ENCODE peak calls at places on chromosome 1, in four cellular contexts. U is neural progenitor cell, C is kidney, I is IMR-90. B is an unnamed sample. For H3K4me1, the result is how much of the 10 kb centered on the place peaks cover.

GRCh38 chr1:223771814-223772770 is 59.8 kb downstream of the CAPN2 start:
- DNase-seq in U (peak), I (peak), C (peak), B (peak)

GRCh38 chr1:59043796-59044195 is 253.1 kb upstream of the FGGY start:
- DNase-seq in U (no peak), C (no peak), I (peak), B (no peak)

GRCh38 chr1:27600500-27601175 is 3.3 kb downstream of the AHDC1 start:
- DNase-seq in C (no peak), U (peak), I (peak), B (peak)

GRCh38 chr1:227900571-227901051 is 47.1 kb downstream of the WNT9A start:
- DNase-seq in U (no peak), I (no peak), C (peak), B (peak)

GRCh38 chr1:208318150-208318734 is 74.1 kb upstream of the PLXNA2 start:
- DNase-seq in C (no peak), U (no peak), I (no peak), B (no peak)

GRCh38 chr1:59705849-59706599 is 108.7 kb upstream of the HOOK1 start:
- DNase-seq in C (no peak), I (peak), U (no peak), B (no peak)

GRCh38 chr1:93740141-93740540 is 58.5 kb upstream of the BCAR3 start:
- DNase-seq in I (no peak), U (no peak), C (no peak), B (no peak)

GRCh38 chr1:10415211-10415930 is 14.9 kb upstream of the CENPS start:
- DNase-seq in C (peak), I (peak), U (no peak), B (peak)

GRCh38 chr1:99726407-99726806 is 40.0 kb downstream of the FRRS1 start:
- DNase-seq in I (no peak), C (no peak), U (no peak), B (no peak)

GRCh38 chr1:207454046-207454964 is at the start of gene CR2:
- DNase-seq in C (peak), I (no peak), U (peak), B (peak)

GRCh38 chr1:203340112-203340804 is 10.7 kb downstream of the FMOD start:
- DNase-seq in U (peak), C (no peak), I (peak), B (peak)

GRCh38 chr1:19643602-19644419 is at the start of gene NBL1:
- DNase-seq in C (peak), I (peak), U (peak), B (peak)

GRCh38 chr1:8987881-8988617 is 38.2 kb downstream of the SLC2A7 start:
- DNase-seq in U (peak), I (peak), C (peak), B (peak)

GRCh38 chr1:10634428-10635384 is 160.0 kb downstream of the PEX14 start:
- DNase-seq in I (no peak), U (no peak), C (no peak), B (no peak)

GRCh38 chr1:70264875-70265274 is 43.7 kb downstream of the SRSF11 start:
- DNase-seq in U (peak), I (no peak), C (no peak), B (no peak)

GRCh38 chr1:72109916-72110315 is 172.4 kb downstream of the NEGR1 start:
- DNase-seq in C (no peak), U (no peak), I (no peak), B (no peak)

GRCh38 chr1:224676613-224677012 is 60.5 kb downstream of the CNIH3 start:
- DNase-seq in C (no peak), I (no peak), U (no peak), B (no peak)

GRCh38 chr1:30028939-30029338 is 694.4 kb downstream of the MATN1 start:
- DNase-seq in I (no peak), C (no peak), U (no peak), B (peak)

GRCh38 chr1:4328402-4329071 is 325.9 kb upstream of the AJAP1 start:
- DNase-seq in C (no peak), U (no peak), I (no peak), B (no peak)

GRCh38 chr1:226215239-226215638 is 8.2 kb upstream of the MIXL1 start:
- DNase-seq in C (no peak), I (no peak), U (no peak), B (peak)

GRCh38 chr1:15843826-15844572 is 3.5 kb upstream of the SPEN start:
- DNase-seq in U (peak), I (no peak), C (no peak), B (no peak)

GRCh38 chr1:116908266-116908665 is 1.4 kb upstream of the PTGFRN start:
- DNase-seq in I (no peak), U (no peak), C (no peak), B (no peak)

GRCh38 chr1:152035406-152036315 is 1.1 kb downstream of the S100A11 start:
- DNase-seq in U (no peak), C (no peak), I (no peak), B (peak)

GRCh38 chr1:145982010-145982723 is 14.2 kb downstream of the TXNIP start:
- DNase-seq in I (no peak), U (no peak), C (no peak), B (peak)

GRCh38 chr1:201849372-201850052 is 20.6 kb downstream of the IPO9 start:
- DNase-seq in I (no peak), U (no peak), C (no peak), B (no peak)

GRCh38 chr1:53687426-53687825 is 51.5 kb downstream of the GLIS1 start:
- DNase-seq in I (no peak), C (no peak), U (no peak), B (no peak)

GRCh38 chr1:212607206-212607923 is 1.2 kb upstream of the ATF3 start:
- DNase-seq in U (peak), I (no peak), C (peak), B (peak)

GRCh38 chr1:1775364-1776226 is 2.7 kb downstream of the NADK start:
- DNase-seq in I (no peak), U (peak), C (peak), B (no peak)

GRCh38 chr1:248196965-248197364 is at the start of gene OR2M3:
- DNase-seq in I (no peak), C (no peak), U (no peak), B (no peak)

GRCh38 chr1:66930823-66931174 is 6.0 kb downstream of the MIER1 start:
- DNase-seq in C (no peak), I (no peak), U (no peak), B (no peak)

GRCh38 chr1:94755675-94756074 is 64.5 kb upstream of the SLC44A3 start:
- DNase-seq in I (peak), U (no peak), C (no peak), B (no peak)

GRCh38 chr1:231636157-231636556 is 9.6 kb downstream of the DISC1 start:
- DNase-seq in U (no peak), I (peak), C (no peak), B (peak)

GRCh38 chr1:218996362-218996761 is 177.3 kb upstream of the LYPLAL1 start:
- DNase-seq in U (no peak), C (no peak), I (no peak), B (no peak)

DNA sequence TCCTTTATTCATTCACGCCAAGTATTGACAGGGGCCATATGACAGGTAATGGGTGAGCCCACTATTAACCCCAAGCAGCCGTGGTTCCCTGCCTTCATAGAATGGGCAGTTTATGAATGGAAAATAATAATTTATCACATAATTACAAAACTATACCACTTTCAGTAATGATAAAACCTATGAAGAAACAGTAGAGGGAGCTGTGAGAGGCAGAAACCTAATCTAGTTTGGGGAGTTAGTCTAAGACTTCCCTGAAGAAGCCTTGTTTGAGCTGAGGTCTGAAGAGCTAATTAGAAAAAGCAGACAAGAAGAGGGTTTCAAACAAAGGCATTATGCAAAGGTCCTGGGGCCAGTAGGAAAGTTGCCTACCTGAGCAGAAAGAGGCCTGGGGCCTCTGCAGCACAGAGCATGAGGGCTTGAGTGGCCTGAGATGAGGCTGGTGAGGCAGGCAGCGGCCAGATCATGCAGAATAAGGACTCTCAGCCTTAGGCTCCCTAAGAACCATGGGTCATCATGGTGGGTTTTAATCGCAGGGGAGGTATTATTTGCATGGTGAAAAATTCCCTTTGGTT is 142.8 kb downstream of the ATG4C start:
- DNase-seq in I (no peak), C (no peak), U (no peak), B (no peak)
- TF ChIP-seq CTCF in I (peak), C (no peak), U (peak), B (peak)

GRCh38 chr1:108044318-108044717 is 79.3 kb upstream of the VAV3 start:
- DNase-seq in U (no peak), C (no peak), I (no peak), B (no peak)
- H3K9ac ChIP-seq in U (no peak), C (no peak), I (no peak), B (no peak)

DNA sequence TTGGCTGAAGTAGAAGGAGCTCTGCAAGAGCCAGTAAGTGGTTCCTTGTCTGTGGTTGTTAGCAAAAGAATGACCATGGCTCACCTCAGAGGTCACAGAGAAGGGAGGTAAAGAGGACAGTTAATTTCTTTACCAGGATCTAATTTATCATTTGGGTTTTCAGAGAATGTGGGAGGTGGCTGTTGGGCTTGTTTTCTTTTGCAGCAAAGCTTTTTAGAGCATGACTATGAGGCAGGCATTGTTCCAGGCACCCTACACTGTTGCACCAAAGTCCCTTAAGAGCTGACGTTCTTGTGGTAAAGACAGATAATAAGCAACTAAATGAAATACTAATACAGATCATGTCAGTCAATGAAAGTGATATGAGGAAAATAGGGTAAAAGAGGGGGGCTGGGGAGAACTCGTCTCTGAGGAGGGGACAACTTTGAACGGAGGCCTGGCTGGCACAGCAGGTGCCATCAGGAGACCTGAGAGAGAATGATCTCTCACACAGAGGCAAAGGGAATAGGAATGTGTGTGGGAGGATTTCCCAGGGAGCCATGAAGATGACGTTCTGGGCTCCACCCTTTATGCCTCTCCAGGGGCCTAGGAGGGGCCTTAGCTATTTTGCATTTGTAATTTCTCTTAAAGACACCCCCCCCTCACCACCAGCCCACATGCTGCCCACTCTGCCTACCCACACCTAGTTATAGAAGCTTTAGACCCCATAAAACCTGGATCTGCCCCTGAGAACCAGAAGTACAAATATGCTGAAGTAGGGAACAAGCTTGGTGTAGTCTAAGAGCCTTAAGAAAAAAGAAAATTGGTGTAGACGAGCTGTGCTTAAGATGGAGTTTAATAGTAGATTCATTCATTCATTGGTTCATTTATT is 177.5 kb downstream of the ROR1 start:
- DNase-seq in I (peak), C (no peak), U (no peak), B (no peak)
- H3K4me1 ChIP-seq in I (under half), C (under half), U (under half), B (under half)

DNA sequence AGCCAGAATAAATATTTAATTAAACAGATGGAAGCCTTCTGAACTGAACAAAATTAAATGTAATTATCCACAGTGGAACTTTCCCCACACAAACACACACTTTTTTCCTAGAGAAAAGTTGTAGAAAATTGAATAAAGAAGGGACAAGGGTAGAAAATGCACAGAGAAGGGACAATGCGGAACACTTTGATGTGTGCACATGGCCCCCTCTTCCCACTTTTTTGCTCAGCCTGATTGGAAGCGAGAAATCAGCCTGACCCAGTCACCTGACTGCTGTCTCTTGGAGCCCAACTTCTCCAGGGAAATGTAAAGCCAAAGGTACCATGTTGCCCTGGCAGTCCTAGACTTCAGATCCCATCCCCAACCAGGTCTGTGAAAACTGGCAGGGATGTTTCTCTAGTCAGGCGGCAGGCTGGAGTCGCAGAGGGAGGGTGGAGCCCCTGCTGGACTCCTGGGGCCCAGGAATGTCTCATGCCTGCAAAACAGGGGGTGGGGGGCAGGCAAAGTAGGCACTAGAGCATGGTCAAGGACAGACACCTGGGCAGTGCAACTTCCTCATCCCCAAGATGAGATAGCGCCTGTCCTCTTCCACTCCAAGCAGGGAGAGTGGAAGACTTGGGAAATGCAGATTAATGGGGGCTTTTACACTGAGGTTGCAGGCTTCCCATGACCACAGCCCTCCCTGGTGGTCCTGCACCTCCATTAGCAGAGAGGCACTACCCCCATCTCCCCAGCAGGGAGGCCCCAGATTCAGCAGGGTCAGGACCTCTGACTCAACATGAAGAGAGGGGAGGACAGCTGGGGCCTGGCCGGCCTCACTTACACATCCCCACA is 2.8 kb downstream of the CERS2 start:
- DNase-seq in I (no peak), U (peak), C (no peak), B (peak)
- TF ChIP-seq CTCF in I (peak), U (no peak), C (no peak), B (peak)

DNA sequence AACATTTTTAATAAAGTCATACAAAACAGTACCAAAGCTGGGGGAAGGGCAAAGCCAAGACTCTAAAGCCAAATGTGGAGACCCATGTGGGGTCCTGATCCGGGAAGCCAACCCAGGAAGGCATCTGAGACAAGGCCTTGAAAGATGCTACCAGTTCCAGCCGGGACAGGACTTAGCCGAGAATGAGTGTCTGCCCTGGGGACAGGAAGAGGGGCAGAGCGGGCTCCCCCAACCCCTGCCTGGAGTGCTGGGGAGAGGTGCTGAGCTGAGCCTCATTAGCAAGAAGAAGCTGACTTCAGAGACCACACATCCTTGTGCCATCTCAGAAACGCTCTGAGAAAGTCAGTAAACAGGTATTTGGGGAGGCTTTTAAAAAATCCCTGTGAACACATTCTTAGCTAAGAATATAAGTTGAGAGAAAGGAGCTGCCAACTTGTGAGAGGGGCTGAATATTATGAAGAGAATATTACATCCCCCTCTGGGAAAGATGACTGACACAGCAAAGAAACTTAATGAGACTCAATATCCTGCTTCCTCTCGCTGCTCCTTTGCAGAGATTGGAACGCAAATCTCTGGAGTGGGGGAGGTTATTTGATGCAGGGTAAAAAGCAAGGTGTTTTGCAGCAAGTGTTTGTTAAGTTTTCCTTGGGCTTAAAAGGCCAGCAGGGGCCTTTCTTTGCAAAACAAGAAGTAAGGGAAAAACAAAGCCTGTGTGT is 103.3 kb upstream of the KCND3 start:
- DNase-seq in U (no peak), I (no peak), C (peak), B (peak)
- H3K9ac ChIP-seq in U (no peak), I (no peak), C (no peak), B (no peak)

DNA sequence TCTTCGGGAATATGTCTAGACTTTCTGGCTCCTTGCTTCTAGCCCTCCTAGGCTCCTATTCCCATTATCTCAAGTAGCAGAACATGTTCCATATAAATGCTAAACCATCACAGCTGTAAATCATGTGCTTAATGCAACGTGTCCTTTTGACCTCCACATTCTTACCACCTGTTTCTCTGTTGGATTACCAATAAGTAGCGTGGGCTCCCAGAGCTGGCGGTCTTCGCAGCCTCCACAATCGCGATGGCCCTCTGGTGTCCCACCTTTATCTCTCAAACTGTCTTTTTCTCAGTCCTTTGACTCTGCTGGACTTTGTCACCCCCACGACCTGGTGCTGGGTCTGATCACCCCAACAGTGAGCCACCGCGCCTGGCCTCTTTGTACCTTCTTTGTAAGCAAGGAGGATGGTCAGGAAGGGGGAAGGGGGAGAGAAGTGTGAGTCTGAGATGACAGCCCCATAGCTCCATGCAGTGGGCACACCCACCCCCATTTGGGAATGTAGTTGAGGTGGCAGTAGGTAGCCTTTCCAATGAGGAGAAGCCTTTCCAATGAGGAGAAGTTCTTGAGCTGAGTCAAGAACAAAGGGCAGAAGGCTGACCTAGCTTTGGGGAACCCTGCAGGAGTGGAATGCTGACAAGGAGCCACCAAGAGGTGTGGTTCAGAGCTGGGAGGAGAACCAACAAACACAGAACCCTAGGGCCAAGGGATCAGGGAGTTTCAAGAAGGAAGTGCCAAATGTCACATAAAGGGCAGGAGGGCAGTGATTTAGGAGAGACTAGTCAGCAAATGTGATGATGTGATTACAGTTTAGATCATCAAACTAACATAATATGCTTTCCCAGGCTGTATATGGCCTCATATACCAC is 14.2 kb downstream of the TRAF5 start:
- DNase-seq in U (no peak), C (no peak), I (no peak), B (no peak)
- H3K4me1 ChIP-seq in U (under half), C (under half), I (under half), B (under half)

GRCh38 chr1:235763962-235764361 is 102.7 kb downstream of the LYST start:
- DNase-seq in U (no peak), I (peak), C (no peak), B (no peak)
- TF ChIP-seq CTCF in U (no peak), I (no peak), C (no peak), B (no peak)

DNA sequence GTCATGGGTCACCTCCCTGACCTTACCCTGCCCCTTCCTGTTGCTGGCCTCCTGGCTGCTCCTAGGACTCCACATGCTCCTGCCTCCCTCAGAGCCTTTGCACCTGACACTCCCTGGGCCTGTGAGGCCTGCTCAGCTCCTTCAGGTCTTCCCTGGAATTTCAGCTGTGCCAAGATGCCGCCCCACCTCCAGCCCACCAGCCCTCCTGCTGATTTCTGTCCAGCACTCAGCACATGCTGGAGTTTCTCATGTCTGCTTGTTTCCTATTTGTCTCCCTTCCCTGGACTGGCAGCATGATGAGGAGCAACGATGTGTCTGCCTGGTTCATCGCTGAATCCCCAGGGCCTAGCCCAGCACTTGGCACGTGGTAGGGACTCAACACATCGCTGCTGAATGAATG is 3.0 kb downstream of the MFAP2 start:
- DNase-seq in U (no peak), I (no peak), C (no peak), B (no peak)
- H3K9ac ChIP-seq in U (no peak), I (no peak), C (no peak), B (no peak)